ENCODE peak calls at places on chromosomes 16 and 17, in four cellular contexts. D is HL-60, C is K562, U is GM12878. V is an unnamed sample.

GRCh38 chr17:80152057-80152831 is 5.3 kb upstream of the EIF4A3 start:
- DNase-seq in D (no peak), C (no peak), U (no peak), V (no peak)

GRCh38 chr16:75087040-75087979 is 29.3 kb downstream of the LDHD start:
- DNase-seq in D (no peak), C (peak), U (no peak), V (no peak)

GRCh38 chr17:63440127-63440769 is 5.9 kb downstream of the CYB561 start:
- DNase-seq in D (no peak), C (no peak), U (no peak), V (no peak)

GRCh38 chr17:7309628-7310027 is 2.2 kb downstream of the EIF5A start:
- DNase-seq in D (no peak), C (no peak), U (no peak), V (no peak)

GRCh38 chr17:79930077-79930785 is 91.0 kb upstream of the CBX4 start:
- DNase-seq in D (no peak), C (no peak), U (no peak), V (no peak)

GRCh38 chr16:10088380-10088793 is 93.8 kb downstream of the GRIN2A start:
- DNase-seq in D (no peak), C (no peak), U (no peak), V (no peak)

GRCh38 chr17:35350493-35350892 is 22.9 kb downstream of the SLFN11 start:
- DNase-seq in D (no peak), C (no peak), U (no peak), V (no peak)

GRCh38 chr16:75193730-75194444 is 13.1 kb downstream of the CTRB2 start:
- DNase-seq in D (no peak), C (no peak), U (no peak), V (no peak)

GRCh38 chr17:81309140-81309858 is 14.2 kb upstream of the SLC38A10 start:
- DNase-seq in D (peak), C (peak), U (no peak), V (no peak)

GRCh38 chr17:78739331-78739853 is 42.7 kb downstream of the CYTH1 start:
- DNase-seq in D (no peak), C (no peak), U (peak), V (no peak)

GRCh38 chr17:74642995-74643394 is 19.5 kb upstream of the CD300E start:
- DNase-seq in D (no peak), C (no peak), U (no peak), V (no peak)

GRCh38 chr16:48385272-48385953 is at the start of gene SIAH1:
- DNase-seq in D (peak), C (peak), U (no peak), V (peak)

GRCh38 chr16:48383204-48383876 is 1.9 kb downstream of the SIAH1 start:
- DNase-seq in D (no peak), C (no peak), U (no peak), V (no peak)

GRCh38 chr16:48384982-48385271 is 286 bp downstream of the SIAH1 start:
- DNase-seq in D (no peak), C (no peak), U (no peak), V (peak)

GRCh38 chr16:48383877-48384304 is 1.3 kb downstream of the SIAH1 start:
- DNase-seq in D (no peak), C (peak), U (no peak), V (no peak)

DNA sequence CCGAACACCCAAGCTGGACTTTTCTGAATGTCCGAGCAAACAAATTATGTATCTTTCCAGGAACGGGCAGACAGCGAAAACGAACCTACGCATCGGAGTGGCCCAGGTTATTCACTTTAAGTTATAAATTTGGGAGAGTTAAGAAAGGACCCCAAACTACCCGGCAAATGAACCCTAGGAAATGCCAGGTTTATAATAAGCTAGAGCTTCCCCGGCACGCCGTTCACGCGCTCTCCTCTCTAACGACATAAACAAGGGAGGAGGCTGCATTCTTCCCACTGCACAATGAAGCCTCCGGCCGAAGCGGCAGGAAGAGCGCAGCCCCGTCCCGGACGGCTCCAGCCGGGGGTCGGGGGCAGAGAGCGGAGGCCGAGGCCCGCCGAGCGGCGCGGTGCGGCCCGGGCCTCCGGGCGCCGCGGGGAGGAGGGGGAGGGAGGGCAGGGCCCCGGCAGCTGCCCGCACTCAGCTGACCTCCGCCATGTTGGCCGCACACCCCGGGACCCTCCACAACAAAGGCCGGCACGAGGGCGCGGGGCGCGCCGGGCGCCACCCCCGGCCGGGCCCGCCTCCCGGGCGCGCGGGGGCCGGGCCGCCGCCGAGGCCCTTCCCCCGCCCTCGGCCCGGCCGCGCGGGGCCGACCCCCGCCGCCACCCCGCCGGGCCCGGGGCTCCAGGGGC is 770 bp downstream of the SIAH1 start:
- DNase-seq in D (no peak), C (peak), U (no peak), V (peak)
- TF ChIP-seq SPI1 in D (no peak), C (no peak), U (no peak), V (no peak)

DNA sequence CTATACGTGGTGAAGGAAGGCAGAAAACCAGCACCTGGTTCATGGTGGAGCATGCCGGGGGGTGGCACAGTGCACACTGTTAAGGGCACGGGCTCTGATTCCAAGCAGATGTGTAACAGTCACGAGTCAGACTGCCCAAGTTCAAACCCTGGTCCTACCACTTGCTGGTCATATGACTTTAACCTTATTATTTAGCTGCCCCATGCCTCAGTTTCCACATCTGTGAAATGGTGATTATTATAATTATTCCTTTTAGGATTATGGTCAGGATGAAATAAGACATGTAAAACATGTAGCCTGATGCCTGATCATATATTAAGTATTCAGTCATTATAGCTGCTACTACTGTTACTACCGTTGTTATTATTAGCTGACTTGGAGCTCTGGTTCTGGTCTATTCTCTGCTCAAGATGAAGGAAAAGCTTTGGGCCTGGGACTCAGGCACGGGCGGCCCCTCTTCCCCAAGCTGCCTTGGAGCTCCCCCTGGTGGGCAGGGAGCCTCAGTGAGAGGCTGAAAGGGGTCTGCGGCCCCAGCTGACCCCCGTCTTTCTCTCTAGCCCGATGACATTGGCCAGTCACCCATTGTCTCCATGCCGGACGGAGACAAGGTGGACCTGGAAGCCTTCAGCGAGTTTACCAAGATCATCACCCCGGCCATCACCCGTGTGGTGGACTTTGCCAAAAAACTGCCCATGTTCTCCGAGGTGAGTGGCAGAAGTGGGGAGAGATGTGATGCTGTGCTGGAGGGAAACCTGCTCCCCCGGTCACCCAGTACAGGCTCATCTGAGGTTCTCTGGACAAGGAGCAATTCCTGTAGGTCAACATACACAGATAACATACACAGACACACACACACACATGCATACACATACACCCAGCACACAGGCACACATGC is 14.0 kb downstream of the NR1D1 start:
- DNase-seq in D (no peak), C (peak), U (no peak), V (peak)
- TF ChIP-seq POLR2AphosphoS5 in D (no peak), C (no peak), U (no peak), V (no peak)

GRCh38 chr17:337866-338265 is 14.7 kb downstream of the RPH3AL start:
- DNase-seq in D (no peak), C (no peak), U (peak), V (no peak)
- TF ChIP-seq SPI1 in D (no peak), C (no peak), U (no peak), V (no peak)

GRCh38 chr16:84829168-84829965 is 9.6 kb downstream of the CRISPLD2 start:
- DNase-seq in D (no peak), C (no peak), U (no peak), V (no peak)
- TF ChIP-seq POLR2AphosphoS5 in D (no peak), C (no peak), U (no peak), V (no peak)

DNA sequence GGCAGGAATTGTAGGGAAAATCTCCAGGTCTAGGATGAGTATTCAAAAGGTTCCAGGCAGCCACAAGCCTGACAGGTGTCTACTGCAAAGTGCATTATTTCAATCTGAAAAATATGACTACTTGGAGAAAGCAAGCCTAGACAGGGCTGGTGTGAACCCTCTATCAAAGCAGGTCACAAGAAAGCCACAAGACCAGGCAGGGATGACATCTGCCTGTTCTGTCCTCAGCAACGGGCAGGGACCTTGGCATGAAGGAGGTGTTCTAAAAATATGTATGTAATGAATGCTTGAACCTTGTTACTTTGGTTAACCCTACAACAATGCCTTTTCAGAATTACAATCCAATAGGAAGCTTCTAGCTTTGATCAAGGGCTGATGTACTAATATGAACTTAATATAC is 1.2 kb upstream of the COX6A2 start:
- DNase-seq in D (no peak), C (no peak), U (no peak), V (no peak)
- TF ChIP-seq SPI1 in D (no peak), C (no peak), U (no peak), V (no peak)

GRCh38 chr16:71933913-71934696 is 38.8 kb downstream of the IST1 start:
- DNase-seq in D (no peak), C (no peak), U (no peak), V (no peak)
- TF ChIP-seq POLR2AphosphoS5 in D (no peak), C (no peak), U (peak), V (peak)

GRCh38 chr17:12227547-12227946 is 206.9 kb downstream of the MAP2K4 start:
- DNase-seq in D (no peak), C (peak), U (no peak), V (no peak)

GRCh38 chr17:12229315-12229714 is 208.6 kb downstream of the MAP2K4 start:
- DNase-seq in D (no peak), C (no peak), U (no peak), V (no peak)

GRCh38 chr17:12230411-12230810 is 209.7 kb downstream of the MAP2K4 start:
- DNase-seq in D (no peak), C (no peak), U (no peak), V (no peak)

GRCh38 chr17:12231027-12231682 is 210.5 kb downstream of the MAP2K4 start:
- DNase-seq in D (no peak), C (no peak), U (no peak), V (no peak)
- TF ChIP-seq SPI1 in D (no peak), C (no peak), U (no peak), V (no peak)

V was measured in GM12891.